ENCODE peak calls at places on chromosome 4, in four cellular contexts. B is breast epithelium; V is CD8-positive, alpha-beta memory T cell; C is heart left ventricle. W is an unnamed sample.

GRCh38 chr4:26812049-26812729 is 48.5 kb upstream of the STIM2 start:
- DNase-seq in B (no peak), V (no peak), C (peak; percentile 30), W (no peak)

GRCh38 chr4:156970501-156971167 is 965 bp downstream of the PDGFC start:
- DNase-seq in V (no peak), C (peak; percentile 44), B (peak; percentile 57), W (peak; percentile 68)

GRCh38 chr4:44869222-44869882 is 143.0 kb upstream of the GNPDA2 start:
- DNase-seq in V (no peak), B (no peak), C (no peak), W (peak; percentile 9)

GRCh38 chr4:31045724-31046318 is 325.7 kb downstream of the PCDH7 start:
- DNase-seq in C (no peak), B (no peak), V (no peak), W (no peak)

GRCh38 chr4:150582881-150583286 is 933 bp downstream of the MAB21L2 start:
- DNase-seq in B (no peak), C (no peak), V (no peak), W (peak; percentile 75)

GRCh38 chr4:124133753-124134152 is 578.8 kb downstream of the ANKRD50 start:
- DNase-seq in B (no peak), C (no peak), V (no peak), W (no peak)

GRCh38 chr4:2932951-2933565 is 30.1 kb downstream of the NOP14 start:
- DNase-seq in C (peak; percentile 12), V (no peak), B (no peak), W (peak; percentile 42)

GRCh38 chr4:152588869-152589268 is 53.0 kb upstream of the FBXW7 start:
- DNase-seq in C (no peak), B (no peak), V (no peak), W (no peak)

GRCh38 chr4:87058272-87059073 is 123.7 kb downstream of the AFF1 start:
- DNase-seq in V (no peak), B (no peak), C (no peak), W (no peak)

GRCh38 chr4:36322921-36323354 is 41.5 kb downstream of the DTHD1 start:
- DNase-seq in C (no peak), V (peak; percentile 74), B (no peak), W (no peak)

GRCh38 chr4:88320780-88321373 is 36.5 kb upstream of the PPM1K start:
- DNase-seq in V (peak; percentile 14), C (no peak), B (no peak), W (peak; percentile 52)

GRCh38 chr4:100014616-100015015 is 64.5 kb upstream of the H2AZ1 start:
- DNase-seq in V (no peak), B (no peak), C (no peak), W (no peak)

GRCh38 chr4:53122280-53123116 is 243.4 kb downstream of the SCFD2 start:
- DNase-seq in B (no peak), V (no peak), C (no peak), W (no peak)

GRCh38 chr4:154559141-154559841 is 3.5 kb upstream of the FGB start:
- DNase-seq in C (no peak), V (no peak), B (no peak), W (no peak)

GRCh38 chr4:107693132-107693531 is 26.9 kb downstream of the PAPSS1 start:
- DNase-seq in C (no peak), B (no peak), V (no peak), W (no peak)

GRCh38 chr4:107519057-107519456 is 201.0 kb downstream of the PAPSS1 start:
- DNase-seq in B (no peak), V (no peak), C (no peak), W (no peak)

GRCh38 chr4:56910172-56910967 is 2.7 kb downstream of the REST start:
- DNase-seq in C (no peak), B (no peak), V (no peak), W (no peak)

GRCh38 chr4:52266537-52267137 is 215.5 kb downstream of the SPATA18 start:
- DNase-seq in C (no peak), B (no peak), V (no peak), W (no peak)

GRCh38 chr4:32858971-32859370 is 2138.8 kb downstream of the PCDH7 start:
- DNase-seq in V (no peak), C (no peak), B (no peak), W (no peak)

GRCh38 chr4:113382704-113383103 is 333.3 kb downstream of the ANK2 start:
- DNase-seq in B (no peak), C (no peak), V (no peak), W (no peak)

GRCh38 chr4:154982187-154983047 is 201.3 kb downstream of the RBM46 start:
- DNase-seq in C (peak; percentile 16), B (peak; percentile 27), V (no peak), W (no peak)

GRCh38 chr4:141524116-141524515 is 112.3 kb upstream of the IL15 start:
- DNase-seq in V (no peak), C (no peak), B (no peak), W (no peak)

GRCh38 chr4:86558258-86558657 is 35.9 kb upstream of the PTPN13 start:
- DNase-seq in C (no peak), V (no peak), B (no peak), W (no peak)

GRCh38 chr4:73608677-73609594 is 11.3 kb downstream of the RASSF6 start:
- DNase-seq in V (no peak), B (peak; percentile 45), C (no peak), W (no peak)

GRCh38 chr4:4595252-4595651 is 53.4 kb upstream of the STX18 start:
- DNase-seq in B (no peak), V (no peak), C (no peak), W (no peak)

GRCh38 chr4:72076562-72076961 is 44.8 kb downstream of the NPFFR2 start:
- DNase-seq in V (no peak), B (no peak), C (no peak), W (no peak)

GRCh38 chr4:173990879-173991231 is 292.6 kb downstream of the FBXO8 start:
- DNase-seq in C (peak; percentile 60), V (no peak), B (no peak), W (no peak)

GRCh38 chr4:62455871-62456270 is 1255.7 kb downstream of the ADGRL3 start:
- DNase-seq in B (no peak), V (no peak), C (no peak), W (no peak)

GRCh38 chr4:54942735-54943134 is 182.7 kb downstream of the KDR start:
- DNase-seq in V (peak; percentile 69), C (no peak), B (no peak), W (no peak)

GRCh38 chr4:98586231-98586630 is 72.2 kb downstream of the TSPAN5 start:
- DNase-seq in B (no peak), V (no peak), C (no peak), W (no peak)

GRCh38 chr4:10983885-10984284 is 299.3 kb upstream of the CLNK start:
- DNase-seq in B (no peak), V (no peak), C (no peak), W (no peak)
- H3K27ac ChIP-seq in B (no peak overlapping the region), V (no peak overlapping the region), C (no peak overlapping the region), W (no peak overlapping the region)

DNA sequence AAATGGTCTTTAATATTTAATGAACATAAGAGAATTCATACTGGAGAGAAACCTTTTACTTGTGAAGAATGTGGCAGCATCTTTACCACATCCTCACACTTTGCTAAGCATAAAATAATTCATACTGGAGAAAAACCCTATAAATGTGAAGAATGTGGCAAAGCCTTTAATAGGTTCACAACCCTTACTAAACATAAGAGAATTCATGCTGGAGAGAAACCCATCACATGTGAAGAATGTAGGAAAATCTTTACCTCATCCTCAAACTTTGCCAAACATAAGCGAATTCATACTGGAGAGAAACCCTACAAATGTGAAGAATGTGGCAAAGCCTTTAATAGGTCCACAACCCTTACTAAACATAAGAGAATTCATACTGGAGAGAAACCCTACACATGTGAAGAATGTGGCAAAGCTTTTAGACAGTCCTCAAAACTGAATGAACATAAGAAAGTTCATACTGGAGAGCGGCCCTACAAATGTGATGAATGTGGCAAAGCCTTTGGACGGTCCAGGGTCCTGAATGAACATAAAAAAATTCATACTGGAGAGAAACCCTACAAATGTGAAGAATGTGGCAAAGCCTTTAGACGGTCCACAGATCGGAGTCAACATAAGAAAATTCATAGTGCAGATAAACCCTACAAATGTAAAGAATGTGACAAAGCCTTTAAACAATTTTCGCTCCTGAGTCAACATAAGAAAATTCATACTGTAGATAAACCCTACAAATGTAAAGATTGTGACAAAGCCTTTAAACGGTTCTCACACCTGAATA is 35.6 kb downstream of the ZNF141 start:
- DNase-seq in C (no peak), B (no peak), V (no peak), W (no peak)
- H3K9me3 ChIP-seq in C (peaks cover 96% of the 10 kb centered on the region), B (peaks cover 75% of the 10 kb centered on the region), V (peaks cover 58% of the 10 kb centered on the region), W (peaks cover 24% of the 10 kb centered on the region)

GRCh38 chr4:7020290-7020689 is 22.9 kb upstream of the TADA2B start:
- DNase-seq in V (no peak), B (no peak), C (no peak), W (no peak)

GRCh38 chr4:7021355-7021754 is 21.8 kb upstream of the TADA2B start:
- DNase-seq in C (no peak), V (no peak), B (no peak), W (no peak)

GRCh38 chr4:7020856-7021255 is 22.3 kb upstream of the TADA2B start:
- DNase-seq in V (no peak), B (no peak), C (no peak), W (no peak)

GRCh38 chr4:7023486-7023885 is 19.7 kb upstream of the TADA2B start:
- DNase-seq in C (no peak), V (no peak), B (no peak), W (no peak)

DNA sequence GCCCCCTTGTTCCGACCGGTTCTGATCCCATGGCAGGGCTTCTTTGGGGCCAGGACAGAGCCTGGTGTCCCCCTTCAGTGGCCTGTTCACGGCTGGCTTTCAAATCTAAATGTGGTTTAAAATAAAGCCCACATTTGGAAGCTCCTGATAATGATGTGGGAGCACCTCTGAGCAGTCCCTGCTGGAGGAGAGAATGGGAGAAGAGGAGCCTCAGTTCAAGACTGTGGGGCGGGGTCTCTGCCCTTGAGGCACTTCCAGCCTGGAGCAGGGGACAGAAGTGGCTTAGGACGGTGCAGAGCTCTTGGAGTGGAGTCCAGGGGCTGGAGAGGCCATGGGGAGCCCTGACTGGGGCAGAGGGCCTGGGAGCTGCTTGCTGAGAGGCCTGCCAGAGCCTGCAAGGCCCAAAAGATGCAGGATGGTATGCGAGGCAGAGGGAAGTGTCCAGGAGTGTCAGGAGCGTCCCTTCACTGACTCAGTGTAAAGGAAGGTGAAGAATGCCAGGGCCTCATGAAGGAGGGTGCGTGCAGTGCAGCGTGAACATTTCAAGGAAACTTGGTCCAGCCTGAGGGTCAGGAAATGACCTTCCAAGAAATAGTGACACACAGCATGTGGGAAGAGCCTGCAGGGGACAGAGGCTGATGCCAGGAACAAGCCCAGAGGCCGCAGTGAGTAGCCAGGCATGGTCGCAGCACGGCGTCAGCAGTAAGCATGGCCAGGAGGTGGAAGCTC is 21.1 kb upstream of the TADA2B start:
- DNase-seq in C (no peak), B (peak; percentile 51), V (no peak), W (no peak)
- H3K27ac ChIP-seq in C (no peak overlapping the region), B (peak overlapping the region; percentile 10), V (no peak overlapping the region), W (no peak overlapping the region)

GRCh38 chr4:165475706-165476070 is 96.9 kb downstream of the CPE start:
- DNase-seq in B (no peak), C (no peak), V (no peak), W (no peak)
- H3K9me3 ChIP-seq in B (no peaks in the 10 kb centered on the region), C (peaks cover 9% of the 10 kb centered on the region), V (no peaks in the 10 kb centered on the region), W (peaks cover 33% of the 10 kb centered on the region)

GRCh38 chr4:38866973-38867477 is 581 bp upstream of the FAM114A1 start:
- DNase-seq in V (no peak), C (no peak), B (no peak), W (no peak)
- H3K27ac ChIP-seq in V (no peak overlapping the region), C (peak overlapping the region; percentile 92), B (peak overlapping the region; percentile 95), W (peak overlapping the region; percentile 87)

GRCh38 chr4:14434483-14434882 is 567.8 kb upstream of the CPEB2 start:
- DNase-seq in C (no peak), V (no peak), B (no peak), W (no peak)
- H3K9me3 ChIP-seq in C (no peaks in the 10 kb centered on the region), V (no peaks in the 10 kb centered on the region), B (no peaks in the 10 kb centered on the region), W (no peaks in the 10 kb centered on the region)

W was measured in left lung.